ENCODE peak calls at places on chromosomes 1 and 21, in seven cellular contexts. H is A549, M is cardiac muscle cell, I is IMR-90, R is prostate gland, V is SK-N-SH, T is mesendoderm. O is an unnamed sample.

GRCh38 chr1:110339427-110340206 is 440 bp downstream of the RBM15 start:
- DNase-seq in H (peak; percentile 30), M (peak; percentile 56), I (peak; percentile 54), R (peak; percentile 46), V (peak; percentile 62), T (peak; percentile 94), O (peak; percentile 54)

GRCh38 chr1:46065405-46065804 is 67.0 kb downstream of the PIK3R3 start:
- DNase-seq in H (no peak), M (no peak), I (no peak), R (no peak), V (no peak), T (no peak), O (no peak)

GRCh38 chr1:184534690-184535089 is 147.9 kb downstream of the C1orf21 start:
- DNase-seq in H (no peak), M (no peak), I (no peak), R (no peak), V (no peak), T (no peak), O (no peak)

GRCh38 chr1:229027622-229028182 is 243.2 kb upstream of the RAB4A start:
- DNase-seq in H (no peak), M (peak; percentile 95), I (peak; percentile 37), R (no peak), V (no peak), T (peak; percentile 84), O (peak; percentile 54)

GRCh38 chr21:29022141-29022540 is 2.3 kb upstream of the USP16 start:
- DNase-seq in H (no peak), M (no peak), I (no peak), R (no peak), V (no peak), T (no peak), O (no peak)

GRCh38 chr21:45011426-45011825 is 63.0 kb upstream of the ADARB1 start:
- DNase-seq in H (no peak), M (no peak), I (no peak), R (no peak), V (no peak), T (no peak), O (no peak)

GRCh38 chr1:155170806-155171205 is 2.3 kb downstream of the KRTCAP2 start:
- DNase-seq in H (no peak), M (no peak), I (no peak), R (no peak), V (no peak), T (no peak), O (no peak)

GRCh38 chr1:44603718-44604117 is 70.6 kb downstream of the TMEM53 start:
- DNase-seq in H (no peak), M (no peak), I (no peak), R (no peak), V (peak; percentile 46), T (no peak), O (peak; percentile 89)

GRCh38 chr1:231093158-231093922 is 53.3 kb upstream of the FAM89A start:
- DNase-seq in H (peak; percentile 35), M (peak; percentile 42), I (no peak), R (no peak), V (no peak), T (peak; percentile 8), O (peak; percentile 76)

GRCh38 chr1:242212401-242212800 is 213.5 kb upstream of the MAP1LC3C start:
- DNase-seq in H (no peak), M (no peak), I (no peak), R (no peak), V (peak; percentile 52), T (peak; percentile 66), O (peak; percentile 33)

GRCh38 chr1:82934069-82934468 is 1064.9 kb downstream of the TTLL7 start:
- DNase-seq in H (no peak), M (no peak), I (no peak), R (no peak), V (peak; percentile 7), T (no peak), O (peak; percentile 9)

GRCh38 chr1:119136401-119136800 is 4.1 kb downstream of the WARS2 start:
- DNase-seq in H (no peak), M (peak; percentile 42), I (peak; percentile 54), R (no peak), V (no peak), T (peak; percentile 67), O (no peak)

GRCh38 chr1:46547481-46548383 is 3.7 kb downstream of the KNCN start:
- DNase-seq in H (peak; percentile 56), M (peak; percentile 70), I (peak; percentile 62), R (no peak), V (peak; percentile 64), T (peak; percentile 77), O (peak; percentile 29)

GRCh38 chr1:117671781-117672501 is 66.1 kb downstream of the TENT5C start:
- DNase-seq in H (peak; percentile 24), M (peak; percentile 80), I (no peak), R (no peak), V (no peak), T (peak; percentile 56), O (no peak)

GRCh38 chr1:42957880-42958487 is 684 bp downstream of the SLC2A1 start:
- DNase-seq in H (peak; percentile 56), M (peak; percentile 58), I (peak; percentile 40), R (peak; percentile 61), V (peak; percentile 95), T (peak; percentile 74), O (peak; percentile 73)

GRCh38 chr1:226820935-226821718 is 49.3 kb upstream of the PSEN2 start:
- DNase-seq in H (peak; percentile 65), M (peak; percentile 93), I (peak; percentile 100), R (peak; percentile 24), V (peak; percentile 19), T (peak; percentile 55), O (peak; percentile 82)

GRCh38 chr1:153155542-153155941 is 4.9 kb upstream of the SPRR2G start:
- DNase-seq in H (no peak), M (no peak), I (no peak), R (no peak), V (no peak), T (no peak), O (no peak)

GRCh38 chr1:6584126-6585080 is 4.6 kb downstream of the ZBTB48 start:
- DNase-seq in H (peak; percentile 15), M (no peak), I (no peak), R (no peak), V (peak; percentile 44), T (no peak), O (no peak)

GRCh38 chr1:1349256-1350012 is at the start of gene DVL1:
- DNase-seq in H (peak; percentile 47), M (peak; percentile 71), I (peak; percentile 58), R (peak; percentile 33), V (peak; percentile 98), T (peak; percentile 75), O (peak; percentile 82)

GRCh38 chr1:99548924-99549605 is 96.8 kb upstream of the PALMD start:
- DNase-seq in H (no peak), M (peak; percentile 76), I (peak; percentile 41), R (peak; percentile 15), V (peak; percentile 7), T (no peak), O (peak; percentile 81)

GRCh38 chr21:44416193-44416592 is 39.1 kb upstream of the LRRC3 start:
- DNase-seq in H (no peak), M (no peak), I (no peak), R (no peak), V (no peak), T (no peak), O (no peak)

GRCh38 chr1:222754386-222755139 is 17.6 kb downstream of the FAM177B start:
- DNase-seq in H (peak; percentile 20), M (peak; percentile 93), I (peak; percentile 96), R (no peak), V (no peak), T (no peak), O (peak; percentile 62)
- H3K4me3 ChIP-seq in H (no peak overlapping the region), M (no peak overlapping the region), I (no peak overlapping the region), R (no peak overlapping the region), V (no peak overlapping the region), T (no peak overlapping the region), O (peak overlapping the region; percentile 26)

DNA sequence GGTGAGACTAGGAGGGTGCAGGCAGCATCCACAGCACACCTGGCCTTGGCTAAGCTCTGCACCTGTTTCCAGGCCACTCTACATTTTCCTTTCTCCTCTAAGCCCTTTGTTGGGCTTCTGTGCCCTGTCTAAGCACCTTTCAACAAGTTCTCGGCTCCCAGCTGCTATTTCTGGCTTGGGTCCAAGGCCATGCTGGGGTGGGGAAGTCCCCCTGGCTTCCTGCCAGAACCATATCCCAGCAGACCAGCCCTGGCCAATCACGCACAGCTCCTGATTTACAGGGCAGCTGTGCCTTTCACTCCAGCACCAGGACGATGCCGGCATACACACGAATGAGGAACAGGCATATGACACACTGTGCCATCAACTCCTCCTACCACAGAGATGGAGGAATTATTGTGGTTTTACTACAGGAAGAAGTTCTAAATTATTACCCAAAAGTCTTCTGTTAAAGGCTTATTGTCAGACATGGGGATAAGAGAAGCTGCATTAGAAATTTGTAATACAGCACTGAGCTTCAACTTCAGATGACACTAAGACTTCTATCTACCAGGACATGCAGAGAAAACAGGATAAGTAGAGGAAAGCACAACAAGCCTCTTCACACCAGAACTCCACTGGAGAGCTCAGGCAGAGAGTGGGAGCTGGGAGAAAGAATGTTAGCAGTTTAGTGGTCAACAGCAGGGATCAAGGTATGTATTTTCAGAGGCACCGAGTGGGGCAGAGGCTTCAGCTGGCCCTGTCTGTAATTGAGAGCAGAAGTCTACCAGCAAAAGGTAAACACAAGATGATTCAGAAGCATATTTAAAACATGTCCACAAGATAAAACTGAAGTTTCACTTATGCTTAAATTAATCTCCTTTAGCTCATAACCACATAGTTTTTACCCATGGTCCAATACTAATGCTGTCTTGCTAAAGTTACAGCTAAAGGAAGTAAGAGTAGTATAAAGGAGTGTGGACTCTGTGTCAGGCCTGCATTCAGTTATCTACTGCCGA is 37.4 kb downstream of the TRIT1 start:
- DNase-seq in H (no peak), M (peak; percentile 93), I (peak; percentile 89), R (peak; percentile 72), V (peak; percentile 84), T (no peak), O (peak; percentile 100)
- H3K4me1 ChIP-seq in H (no peaks in the 10 kb centered on the region), M (peaks cover 12% of the 10 kb centered on the region), I (peaks cover 15% of the 10 kb centered on the region), R (peaks cover under 1% of the 10 kb centered on the region), V (peaks cover 13% of the 10 kb centered on the region), T (no peaks in the 10 kb centered on the region), O (peaks cover 28% of the 10 kb centered on the region)

GRCh38 chr1:96370752-96371151 is 350.8 kb upstream of the PTBP2 start:
- DNase-seq in H (peak; percentile 7), M (peak; percentile 93), I (peak; percentile 96), R (no peak), V (no peak), T (no peak), O (no peak)
- H3K27ac ChIP-seq in H (no peak overlapping the region), M (no peak overlapping the region), I (peak overlapping the region; percentile 62), R (no peak overlapping the region), V (no peak overlapping the region), T (no peak overlapping the region), O (no peak overlapping the region)

DNA sequence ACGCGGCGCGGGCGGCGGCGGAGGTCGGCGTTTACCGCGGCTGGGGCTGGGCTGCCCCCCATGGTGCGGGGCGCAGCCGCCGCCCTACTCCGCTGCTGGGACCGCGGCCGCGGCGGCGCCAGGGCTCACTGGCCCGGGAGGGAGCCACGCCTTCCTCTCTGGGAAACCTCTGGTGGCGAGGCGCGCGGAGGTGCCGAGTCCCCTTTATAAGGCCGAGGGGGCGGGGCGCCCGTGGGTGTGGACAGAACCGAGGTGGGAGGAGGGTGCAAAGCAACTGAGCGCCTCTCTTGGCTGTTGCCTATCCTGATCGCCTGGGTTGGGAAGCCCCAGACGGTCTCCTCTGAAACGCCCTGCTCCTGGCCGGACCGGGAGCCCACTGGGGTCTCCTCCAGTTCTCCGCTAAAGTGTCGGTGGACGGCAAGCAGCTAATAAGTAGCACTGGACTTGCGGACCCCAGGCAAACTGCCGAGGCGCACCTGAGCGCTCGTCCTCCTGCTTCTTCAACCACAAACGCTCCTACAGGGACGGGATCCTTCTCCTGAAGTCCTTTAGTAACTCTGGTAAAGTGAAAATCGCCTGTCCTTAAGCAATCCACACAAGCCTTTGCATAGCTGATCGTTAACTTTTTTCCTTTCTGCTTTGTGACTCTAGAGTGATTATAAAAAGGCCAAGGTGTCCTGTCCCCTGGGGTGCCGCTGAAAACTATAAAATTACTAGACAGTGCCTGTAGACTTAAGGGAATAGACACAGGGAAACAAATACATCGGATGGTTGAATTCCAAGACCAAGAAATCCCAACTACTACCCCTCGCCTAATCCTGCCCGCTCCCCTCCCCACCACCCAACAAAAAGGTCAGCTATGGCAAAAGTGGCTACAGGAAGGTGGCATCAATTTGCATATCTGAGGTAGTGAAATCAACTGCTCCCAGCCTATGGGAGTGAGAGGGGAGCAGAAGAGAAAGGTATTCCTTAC is at the start of gene PTGER3:
- DNase-seq in H (no peak), M (peak; percentile 36), I (no peak), R (peak; percentile 40), V (peak; percentile 77), T (peak; percentile 54), O (no peak)
- H3K4me3 ChIP-seq in H (peak within 1 kb of the TSS; percentile 38), M (peak within 1 kb of the TSS; percentile 39), I (peak within 1 kb of the TSS; percentile 37), R (peak within 1 kb of the TSS; percentile 33), V (peak within 1 kb of the TSS; percentile 70), T (peak within 1 kb of the TSS; percentile 22), O (no peak within 1 kb of the TSS)